ENCODE peak calls at places on chromosomes 5 and 9, in nine cellular contexts. W, V, G, F, O, R, M, Q and T are unnamed samples. For H3K4me1 and H3K36me3, the result is how much of the 10 kb centered on the place peaks cover.

GRCh38 chr9:79026311-79026710 is 545.5 kb upstream of the TLE4 start:
- DNase-seq in W (no peak), V (no peak), G (no peak), F (no peak), O (no peak), R (peak), M (no peak), Q (no peak), T (no peak)

GRCh38 chr5:58924306-58924705 is 341.4 kb downstream of the RAB3C start:
- DNase-seq in W (no peak), V (no peak), G (no peak), F (no peak), O (no peak), R (no peak), M (no peak), Q (no peak), T (no peak)

GRCh38 chr5:7759257-7759871 is 91.6 kb downstream of the CFAP90 start:
- DNase-seq in W (no peak), V (no peak), G (no peak), F (no peak), O (no peak), R (no peak), M (no peak), Q (no peak), T (no peak)

GRCh38 chr5:71734141-71734540 is 15.1 kb downstream of the CARTPT start:
- DNase-seq in W (no peak), V (no peak), G (no peak), F (no peak), O (no peak), R (no peak), M (no peak), Q (no peak), T (no peak)

GRCh38 chr9:127340721-127341120 is 56.2 kb upstream of the SLC2A8 start:
- DNase-seq in W (no peak), V (peak), G (no peak), F (no peak), O (no peak), R (no peak), M (no peak), Q (no peak), T (no peak)

GRCh38 chr5:7745882-7746735 is 104.8 kb downstream of the CFAP90 start:
- DNase-seq in W (peak), V (peak), G (peak), F (peak), O (peak), R (peak), M (peak), Q (peak), T (peak)

GRCh38 chr5:139181835-139182452 is 16.2 kb downstream of the SIL1 start:
- DNase-seq in W (no peak), V (no peak), G (no peak), F (peak), O (no peak), R (no peak), M (peak), Q (no peak), T (peak)

GRCh38 chr9:131892890-131893289 is 153.0 kb upstream of the RAPGEF1 start:
- DNase-seq in W (no peak), V (no peak), G (no peak), F (no peak), O (no peak), R (no peak), M (no peak), Q (no peak), T (peak)

GRCh38 chr9:117249799-117250198 is 165.1 kb downstream of the ASTN2 start:
- DNase-seq in W (no peak), V (no peak), G (no peak), F (no peak), O (no peak), R (no peak), M (no peak), Q (no peak), T (no peak)

GRCh38 chr9:105421864-105422263 is 26.0 kb upstream of the FSD1L start:
- DNase-seq in W (no peak), V (no peak), G (no peak), F (no peak), O (no peak), R (no peak), M (no peak), Q (no peak), T (no peak)

GRCh38 chr9:2013688-2014087 is 1.5 kb upstream of the SMARCA2 start:
- DNase-seq in W (no peak), V (no peak), G (no peak), F (no peak), O (no peak), R (no peak), M (peak), Q (no peak), T (no peak)

GRCh38 chr9:78298046-78298511 is 1.2 kb downstream of the PSAT1 start:
- DNase-seq in W (no peak), V (no peak), G (no peak), F (peak), O (no peak), R (no peak), M (no peak), Q (no peak), T (peak)

GRCh38 chr9:134205636-134206316 is 41.4 kb upstream of the RNU6ATAC start:
- DNase-seq in W (peak), V (no peak), G (no peak), F (no peak), O (no peak), R (no peak), M (peak), Q (no peak), T (no peak)

GRCh38 chr9:4491621-4491975 is 1.3 kb downstream of the SLC1A1 start:
- DNase-seq in W (no peak), V (no peak), G (no peak), F (peak), O (no peak), R (no peak), M (no peak), Q (peak), T (no peak)

GRCh38 chr5:172451771-172452197 is 2.5 kb downstream of the SH3PXD2B start:
- DNase-seq in W (peak), V (peak), G (no peak), F (peak), O (peak), R (no peak), M (peak), Q (no peak), T (no peak)

GRCh38 chr9:121999556-121999955 is 93.6 kb downstream of the TTLL11 start:
- DNase-seq in W (no peak), V (no peak), G (no peak), F (no peak), O (no peak), R (no peak), M (no peak), Q (no peak), T (no peak)

GRCh38 chr5:111453747-111454146 is 58.6 kb downstream of the STARD4 start:
- DNase-seq in W (no peak), V (no peak), G (no peak), F (no peak), O (no peak), R (no peak), M (peak), Q (no peak), T (no peak)
- H3K4me1 ChIP-seq in W (under half), V (under half), G (under half), F (under half), O (under half), R (under half), M (under half), Q (under half), T (under half)

GRCh38 chr5:459562-460412 is 16.8 kb downstream of the EXOC3 start:
- DNase-seq in W (no peak), V (peak), G (no peak), F (no peak), O (no peak), R (no peak), M (no peak), Q (no peak), T (no peak)
- H3K36me3 ChIP-seq in W (under half), V (half or more), G (half or more), F (under half), O (under half), R (under half), M (half or more), Q (half or more), T (under half)

DNA sequence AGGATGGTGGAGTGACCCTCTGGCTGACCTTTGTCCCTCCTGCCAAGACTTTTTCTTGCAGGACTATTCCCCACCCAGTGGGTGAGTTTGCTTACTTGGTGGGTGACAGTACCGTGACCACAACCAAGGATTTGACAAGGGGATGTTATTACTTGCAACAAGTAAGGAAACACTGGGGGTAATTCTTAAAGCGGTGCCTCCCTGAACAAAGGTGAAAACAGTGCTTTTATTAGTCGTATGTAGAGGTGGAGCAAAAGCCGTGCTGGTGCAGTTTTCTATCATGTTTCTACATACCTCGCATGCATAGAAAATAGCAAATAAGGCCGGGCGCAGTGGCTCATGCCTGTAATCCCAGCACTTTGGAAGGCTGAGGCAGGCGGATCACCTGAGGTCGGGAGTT is 41.0 kb upstream of the KDM4C start:
- DNase-seq in W (no peak), V (no peak), G (no peak), F (no peak), O (no peak), R (no peak), M (no peak), Q (no peak), T (no peak)
- H3K4me3 ChIP-seq in W (peak), V (no peak), G (no peak), F (no peak), O (peak), R (no peak), M (no peak), Q (no peak), T (no peak)

GRCh38 chr5:87770601-87771121 is 357.9 kb upstream of the CCNH start:
- DNase-seq in W (no peak), V (no peak), G (no peak), F (no peak), O (no peak), R (no peak), M (no peak), Q (no peak), T (peak)
- H3K4me1 ChIP-seq in W (under half), V (under half), G (under half), F (under half), O (under half), R (under half), M (under half), Q (under half), T (under half)

GRCh38 chr5:102865171-102865509 is 110.0 kb downstream of the PAM start:
- DNase-seq in W (no peak), V (no peak), G (peak), F (no peak), O (no peak), R (no peak), M (no peak), Q (no peak), T (no peak)

GRCh38 chr5:102866315-102866693 is 111.2 kb downstream of the PAM start:
- DNase-seq in W (no peak), V (no peak), G (no peak), F (peak), O (no peak), R (no peak), M (no peak), Q (no peak), T (no peak)

GRCh38 chr5:102865510-102866314 is 110.6 kb downstream of the PAM start:
- DNase-seq in W (peak), V (peak), G (peak), F (peak), O (peak), R (no peak), M (peak), Q (peak), T (peak)

GRCh38 chr5:102869230-102869629 is 114.1 kb downstream of the PAM start:
- DNase-seq in W (no peak), V (no peak), G (no peak), F (no peak), O (no peak), R (no peak), M (no peak), Q (no peak), T (no peak)

DNA sequence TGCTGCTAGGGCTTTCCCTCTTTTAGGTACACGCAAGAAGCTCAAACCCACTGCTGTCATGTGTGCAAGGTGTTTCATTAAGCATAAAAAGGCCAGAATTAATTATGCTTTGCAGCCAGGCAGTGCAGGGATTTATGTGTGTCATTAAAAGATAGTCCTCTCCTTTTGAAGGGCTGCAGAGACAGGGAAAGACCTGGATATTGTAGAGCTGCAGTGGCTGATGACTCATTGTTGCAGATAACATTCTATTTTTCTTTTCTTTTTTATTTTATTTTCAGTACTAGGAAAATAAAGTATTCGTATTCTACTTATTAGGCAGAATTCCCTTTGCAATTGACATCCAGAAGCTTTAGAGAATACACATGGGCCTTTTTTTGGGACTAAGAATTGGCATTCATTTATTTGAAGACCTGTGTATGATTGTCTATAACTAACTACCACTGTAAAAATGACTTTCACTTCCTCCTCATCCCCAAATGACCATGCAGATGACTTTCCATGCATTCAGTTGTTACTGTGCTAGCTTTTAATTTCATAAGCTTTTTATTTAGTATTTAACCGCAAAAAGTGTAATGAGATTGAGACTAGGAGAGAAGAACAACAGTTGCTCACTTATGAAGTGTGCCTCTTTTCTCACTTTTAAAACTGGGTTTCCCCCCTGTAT is 113.0 kb downstream of the PAM start:
- DNase-seq in W (no peak), V (no peak), G (no peak), F (no peak), O (no peak), R (no peak), M (peak), Q (no peak), T (no peak)
- H3K36me3 ChIP-seq in W (under half), V (under half), G (under half), F (under half), O (under half), R (under half), M (under half), Q (under half), T (under half)

GRCh38 chr5:135032613-135033025 is 1.4 kb downstream of the PITX1 start:
- DNase-seq in W (no peak), V (no peak), G (no peak), F (no peak), O (no peak), R (peak), M (peak), Q (no peak), T (no peak)

GRCh38 chr5:135030123-135030517 is 3.9 kb downstream of the PITX1 start:
- DNase-seq in W (no peak), V (no peak), G (no peak), F (no peak), O (no peak), R (no peak), M (no peak), Q (no peak), T (no peak)

GRCh38 chr5:135030691-135031145 is 3.3 kb downstream of the PITX1 start:
- DNase-seq in W (no peak), V (peak), G (no peak), F (no peak), O (no peak), R (peak), M (peak), Q (no peak), T (no peak)

GRCh38 chr5:135031813-135032612 is 2.0 kb downstream of the PITX1 start:
- DNase-seq in W (no peak), V (no peak), G (no peak), F (peak), O (no peak), R (peak), M (peak), Q (no peak), T (no peak)

DNA sequence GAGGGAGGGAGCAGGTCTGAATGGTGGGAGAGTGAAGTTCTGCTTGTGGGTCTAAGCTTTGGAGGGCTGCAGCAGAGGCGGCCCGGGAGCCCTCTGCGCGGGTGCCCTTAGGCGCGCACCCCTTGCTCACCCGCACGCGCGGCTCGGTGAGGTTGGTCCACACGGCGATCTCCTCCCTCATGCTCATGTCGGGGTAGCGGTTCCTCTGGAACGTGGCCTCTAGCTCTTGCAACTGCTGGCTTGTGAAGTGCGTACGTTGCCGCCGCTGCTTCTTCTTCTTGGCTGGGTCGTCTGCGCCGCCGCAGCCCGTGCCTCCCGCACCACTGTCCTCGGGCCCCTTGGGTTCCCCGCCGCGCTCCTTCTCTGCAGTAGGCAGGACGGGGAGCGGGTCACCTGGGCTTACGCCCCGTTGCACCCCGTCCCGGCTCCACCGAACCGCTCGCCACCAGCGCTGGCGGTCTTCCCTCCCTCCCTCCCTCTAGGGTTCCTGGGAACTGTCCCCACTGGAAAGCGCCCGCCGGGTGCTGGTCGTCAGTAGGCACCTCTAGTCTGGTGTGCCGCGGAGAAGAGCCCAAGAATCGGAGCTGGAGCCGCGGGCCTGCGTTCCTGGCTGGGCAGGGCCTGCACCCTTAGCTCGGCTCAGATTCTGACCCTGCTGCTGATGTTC is 2.7 kb downstream of the PITX1 start:
- DNase-seq in W (no peak), V (peak), G (no peak), F (no peak), O (no peak), R (peak), M (peak), Q (no peak), T (no peak)
- H3K4me3 ChIP-seq in W (peak), V (peak), G (no peak), F (peak), O (peak), R (peak), M (no peak), Q (peak), T (peak)